ENCODE peak calls at places on chromosomes 6 and 20, in nine cellular contexts. One of them, this sample, is unnamed.

GRCh38 chr6:99905209-99906106 is 88.6 kb downstream of the MCHR2 start:
- DNase-seq in heart left ventricle: no peak
- DNase-seq in sigmoid colon: no peak
- DNase-seq in heart right ventricle: no peak
- DNase-seq in lower lobe of right lung: no peak
- DNase-seq in cardiac muscle cell: peak; percentile 40
- DNase-seq in uterus: no peak
- DNase-seq in gastrocnemius medialis: no peak
- DNase-seq in CD8-positive, alpha-beta T cell: no peak
- DNase-seq in this sample: no peak

GRCh38 chr20:34473262-34473883 is 42.8 kb upstream of the DYNLRB1 start:
- DNase-seq in heart left ventricle: peak; percentile 66
- DNase-seq in sigmoid colon: no peak
- DNase-seq in heart right ventricle: peak; percentile 26
- DNase-seq in lower lobe of right lung: no peak
- DNase-seq in cardiac muscle cell: peak; percentile 58
- DNase-seq in uterus: peak; percentile 40
- DNase-seq in gastrocnemius medialis: peak; percentile 31
- DNase-seq in CD8-positive, alpha-beta T cell: no peak
- DNase-seq in this sample: peak; percentile 38

GRCh38 chr6:160962835-160963623 is 28.5 kb upstream of the MAP3K4 start:
- DNase-seq in heart left ventricle: no peak
- DNase-seq in sigmoid colon: no peak
- DNase-seq in heart right ventricle: no peak
- DNase-seq in lower lobe of right lung: no peak
- DNase-seq in cardiac muscle cell: no peak
- DNase-seq in uterus: no peak
- DNase-seq in gastrocnemius medialis: no peak
- DNase-seq in CD8-positive, alpha-beta T cell: no peak
- DNase-seq in this sample: no peak

GRCh38 chr6:90584636-90585255 is 2.1 kb downstream of the MAP3K7 start:
- DNase-seq in heart left ventricle: no peak
- DNase-seq in sigmoid colon: no peak
- DNase-seq in heart right ventricle: no peak
- DNase-seq in lower lobe of right lung: no peak
- DNase-seq in cardiac muscle cell: no peak
- DNase-seq in uterus: no peak
- DNase-seq in gastrocnemius medialis: no peak
- DNase-seq in CD8-positive, alpha-beta T cell: no peak
- DNase-seq in this sample: no peak

GRCh38 chr20:48302844-48303552 is 517.7 kb upstream of the SULF2 start:
- DNase-seq in heart left ventricle: no peak
- DNase-seq in sigmoid colon: no peak
- DNase-seq in heart right ventricle: no peak
- DNase-seq in lower lobe of right lung: no peak
- DNase-seq in cardiac muscle cell: no peak
- DNase-seq in uterus: no peak
- DNase-seq in gastrocnemius medialis: no peak
- DNase-seq in CD8-positive, alpha-beta T cell: no peak
- DNase-seq in this sample: no peak

GRCh38 chr6:55694148-55694547 is 115.2 kb upstream of the HMGCLL1 start:
- DNase-seq in heart left ventricle: no peak
- DNase-seq in sigmoid colon: no peak
- DNase-seq in heart right ventricle: no peak
- DNase-seq in lower lobe of right lung: no peak
- DNase-seq in cardiac muscle cell: peak; percentile 82
- DNase-seq in uterus: no peak
- DNase-seq in gastrocnemius medialis: no peak
- DNase-seq in CD8-positive, alpha-beta T cell: no peak
- DNase-seq in this sample: peak; percentile 22

GRCh38 chr6:20846602-20847028 is 312.4 kb downstream of the CDKAL1 start:
- DNase-seq in heart left ventricle: no peak
- DNase-seq in sigmoid colon: no peak
- DNase-seq in heart right ventricle: no peak
- DNase-seq in lower lobe of right lung: no peak
- DNase-seq in cardiac muscle cell: peak; percentile 57
- DNase-seq in uterus: no peak
- DNase-seq in gastrocnemius medialis: no peak
- DNase-seq in CD8-positive, alpha-beta T cell: no peak
- DNase-seq in this sample: no peak

GRCh38 chr20:46199198-46199597 is 81.1 kb downstream of the CD40 start:
- DNase-seq in heart left ventricle: no peak
- DNase-seq in sigmoid colon: no peak
- DNase-seq in heart right ventricle: no peak
- DNase-seq in lower lobe of right lung: no peak
- DNase-seq in cardiac muscle cell: no peak
- DNase-seq in uterus: no peak
- DNase-seq in gastrocnemius medialis: no peak
- DNase-seq in CD8-positive, alpha-beta T cell: no peak
- DNase-seq in this sample: no peak

GRCh38 chr6:4112366-4112765 is 23.0 kb downstream of the ECI2 start:
- DNase-seq in heart left ventricle: no peak
- DNase-seq in sigmoid colon: no peak
- DNase-seq in heart right ventricle: no peak
- DNase-seq in lower lobe of right lung: no peak
- DNase-seq in cardiac muscle cell: no peak
- DNase-seq in uterus: no peak
- DNase-seq in gastrocnemius medialis: no peak
- DNase-seq in CD8-positive, alpha-beta T cell: no peak
- DNase-seq in this sample: no peak

GRCh38 chr6:29746846-29747687 is 23.8 kb downstream of the HLA-F start:
- DNase-seq in heart left ventricle: no peak
- DNase-seq in sigmoid colon: no peak
- DNase-seq in heart right ventricle: no peak
- DNase-seq in lower lobe of right lung: no peak
- DNase-seq in cardiac muscle cell: no peak
- DNase-seq in uterus: no peak
- DNase-seq in gastrocnemius medialis: no peak
- DNase-seq in CD8-positive, alpha-beta T cell: no peak
- DNase-seq in this sample: no peak

GRCh38 chr6:27672113-27672799 is 199.4 kb upstream of the ZNF184 start:
- DNase-seq in heart left ventricle: no peak
- DNase-seq in sigmoid colon: no peak
- DNase-seq in heart right ventricle: no peak
- DNase-seq in lower lobe of right lung: no peak
- DNase-seq in cardiac muscle cell: peak; percentile 62
- DNase-seq in uterus: no peak
- DNase-seq in gastrocnemius medialis: no peak
- DNase-seq in CD8-positive, alpha-beta T cell: no peak
- DNase-seq in this sample: no peak

GRCh38 chr6:148177589-148178233 is 164.9 kb upstream of the SASH1 start:
- DNase-seq in heart left ventricle: peak; percentile 74
- DNase-seq in sigmoid colon: peak; percentile 74
- DNase-seq in heart right ventricle: peak; percentile 75
- DNase-seq in lower lobe of right lung: peak; percentile 75
- DNase-seq in cardiac muscle cell: peak; percentile 79
- DNase-seq in uterus: peak; percentile 69
- DNase-seq in gastrocnemius medialis: peak; percentile 21
- DNase-seq in CD8-positive, alpha-beta T cell: no peak
- DNase-seq in this sample: peak; percentile 69

GRCh38 chr6:25418463-25419052 is 139.4 kb downstream of the CARMIL1 start:
- DNase-seq in heart left ventricle: no peak
- DNase-seq in sigmoid colon: no peak
- DNase-seq in heart right ventricle: no peak
- DNase-seq in lower lobe of right lung: no peak
- DNase-seq in cardiac muscle cell: peak; percentile 15
- DNase-seq in uterus: no peak
- DNase-seq in gastrocnemius medialis: no peak
- DNase-seq in CD8-positive, alpha-beta T cell: no peak
- DNase-seq in this sample: no peak

DNA sequence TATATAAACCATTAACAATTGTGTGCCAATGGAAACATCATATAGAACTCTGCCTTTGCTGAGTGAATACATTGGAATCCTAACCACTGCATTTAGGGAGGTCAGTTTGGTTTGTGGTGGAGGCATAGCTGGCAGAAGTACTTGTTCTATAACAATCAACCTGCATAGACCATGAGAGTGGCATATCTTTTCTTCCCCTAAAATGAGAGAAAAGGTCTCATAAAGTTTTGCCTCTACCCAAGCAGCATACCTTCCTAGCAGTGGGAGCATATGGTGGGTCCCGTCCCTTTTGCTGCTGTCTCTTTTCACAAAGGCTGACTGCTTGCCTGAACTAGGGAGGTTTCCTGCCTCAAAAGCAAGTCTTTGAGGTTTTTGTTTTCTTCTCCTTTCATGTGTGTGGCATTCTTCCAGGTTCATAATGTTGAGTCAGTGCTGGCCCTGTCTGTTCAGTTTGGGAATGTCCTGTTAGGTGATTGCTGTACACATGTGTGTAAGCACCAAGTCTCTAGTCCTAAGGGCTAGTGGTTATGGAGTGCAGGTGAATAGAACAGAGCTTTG is 61.2 kb upstream of the SUPT3H start:
- DNase-seq in heart left ventricle: no peak
- DNase-seq in sigmoid colon: no peak
- DNase-seq in heart right ventricle: no peak
- DNase-seq in lower lobe of right lung: no peak
- DNase-seq in cardiac muscle cell: peak; percentile 90
- DNase-seq in uterus: no peak
- DNase-seq in gastrocnemius medialis: no peak
- DNase-seq in CD8-positive, alpha-beta T cell: no peak
- DNase-seq in this sample: no peak
- TF ChIP-seq CTCF in heart left ventricle: no peak
- TF ChIP-seq CTCF in sigmoid colon: no peak
- TF ChIP-seq CTCF in heart right ventricle: no peak
- TF ChIP-seq CTCF in lower lobe of right lung: no peak
- TF ChIP-seq CTCF in cardiac muscle cell: no peak
- TF ChIP-seq CTCF in uterus: no peak
- TF ChIP-seq CTCF in gastrocnemius medialis: no peak
- TF ChIP-seq CTCF in CD8-positive, alpha-beta T cell: no peak
- TF ChIP-seq CTCF in this sample: no peak

DNA sequence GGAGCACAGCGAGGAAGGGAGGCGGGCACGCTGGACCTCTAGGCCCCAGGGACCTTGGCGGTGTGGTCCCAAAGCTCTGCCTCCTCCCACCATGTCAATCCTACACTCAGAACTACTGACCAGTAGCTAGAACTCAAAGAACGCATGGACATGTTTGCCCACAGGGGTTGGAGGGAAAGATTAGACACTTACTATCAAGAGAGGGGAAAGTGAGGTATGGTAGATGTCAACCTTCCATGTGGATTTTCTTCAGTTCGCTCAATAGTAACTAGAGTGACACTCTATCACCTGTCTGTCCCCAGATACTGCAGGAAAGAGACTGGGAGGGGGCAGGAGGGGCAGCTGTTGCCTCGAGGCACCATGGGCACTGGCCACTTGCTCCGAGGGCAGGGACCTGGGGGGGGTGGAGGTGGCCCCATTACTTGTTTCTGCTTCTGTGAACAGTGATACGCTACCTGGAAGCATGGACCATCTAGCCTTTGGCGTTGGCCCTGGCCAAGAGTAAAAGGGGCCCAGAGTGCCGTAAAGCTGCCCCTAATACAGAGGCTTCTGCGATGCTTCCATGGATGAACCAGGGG is 912 bp upstream of the DIDO1 start:
- DNase-seq in heart left ventricle: no peak
- DNase-seq in sigmoid colon: no peak
- DNase-seq in heart right ventricle: no peak
- DNase-seq in lower lobe of right lung: no peak
- DNase-seq in cardiac muscle cell: no peak
- DNase-seq in uterus: no peak
- DNase-seq in gastrocnemius medialis: no peak
- DNase-seq in CD8-positive, alpha-beta T cell: no peak
- DNase-seq in this sample: no peak
- H3K4me1 ChIP-seq in heart left ventricle: peaks cover 40% of the 10 kb centered on the region
- H3K4me1 ChIP-seq in sigmoid colon: peaks cover 66% of the 10 kb centered on the region
- H3K4me1 ChIP-seq in heart right ventricle: peaks cover 64% of the 10 kb centered on the region
- H3K4me1 ChIP-seq in lower lobe of right lung: peaks cover 65% of the 10 kb centered on the region
- H3K4me1 ChIP-seq in cardiac muscle cell: peaks cover 16% of the 10 kb centered on the region
- H3K4me1 ChIP-seq in uterus: peaks cover 31% of the 10 kb centered on the region
- H3K4me1 ChIP-seq in gastrocnemius medialis: peaks cover 64% of the 10 kb centered on the region
- H3K4me1 ChIP-seq in CD8-positive, alpha-beta T cell: peaks cover 62% of the 10 kb centered on the region
- H3K4me1 ChIP-seq in this sample: peaks cover 84% of the 10 kb centered on the region

DNA sequence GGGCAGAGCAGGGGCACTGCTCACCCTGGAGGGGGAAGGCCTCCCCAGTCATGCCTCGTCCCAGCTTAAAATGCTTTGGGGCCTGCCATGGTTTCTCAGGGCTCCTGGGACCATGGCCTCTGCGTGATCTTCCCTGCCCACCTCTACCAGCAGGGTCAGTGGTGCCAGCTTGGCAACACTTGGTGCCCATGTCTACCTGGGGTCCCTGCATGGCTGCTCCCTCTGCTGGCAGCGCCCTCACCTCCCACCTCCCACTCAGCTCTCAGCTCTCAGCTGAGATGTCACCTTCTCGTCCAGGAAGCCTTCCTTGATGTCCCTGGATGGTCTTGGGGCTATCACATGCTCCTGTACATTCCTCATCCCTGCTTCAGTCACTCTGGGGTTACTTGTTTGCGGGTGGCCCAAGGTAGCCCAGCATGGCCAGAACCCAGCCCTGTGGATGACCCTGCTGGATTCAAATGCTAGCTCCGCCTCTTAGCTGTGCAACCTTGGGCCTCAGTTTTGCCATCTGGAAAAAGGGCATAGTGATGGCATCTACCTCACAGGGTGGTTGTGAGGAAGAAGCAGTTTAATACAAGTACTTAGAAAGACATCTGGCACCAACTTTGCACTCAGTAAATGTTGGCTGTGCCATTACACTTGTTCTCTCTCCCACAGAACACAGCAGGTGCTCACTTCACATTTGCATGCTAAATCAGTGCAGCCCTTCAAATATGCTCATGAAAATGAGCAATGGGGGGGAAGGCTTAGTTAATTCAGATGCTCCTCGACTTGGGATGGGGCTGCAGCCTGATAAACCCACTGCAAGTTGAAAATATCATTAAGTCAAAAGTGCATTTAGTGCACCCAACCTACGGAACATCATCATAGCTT is 53.5 kb upstream of the PTPN1 start:
- DNase-seq in heart left ventricle: no peak
- DNase-seq in sigmoid colon: no peak
- DNase-seq in heart right ventricle: no peak
- DNase-seq in lower lobe of right lung: no peak
- DNase-seq in cardiac muscle cell: no peak
- DNase-seq in uterus: no peak
- DNase-seq in gastrocnemius medialis: no peak
- DNase-seq in CD8-positive, alpha-beta T cell: no peak
- DNase-seq in this sample: no peak
- TF ChIP-seq CTCF in heart left ventricle: no peak
- TF ChIP-seq CTCF in sigmoid colon: no peak
- TF ChIP-seq CTCF in heart right ventricle: peak; percentile 23
- TF ChIP-seq CTCF in lower lobe of right lung: no peak
- TF ChIP-seq CTCF in cardiac muscle cell: peak; percentile 17
- TF ChIP-seq CTCF in uterus: no peak
- TF ChIP-seq CTCF in gastrocnemius medialis: no peak
- TF ChIP-seq CTCF in CD8-positive, alpha-beta T cell: no peak
- TF ChIP-seq CTCF in this sample: peak; percentile 25

DNA sequence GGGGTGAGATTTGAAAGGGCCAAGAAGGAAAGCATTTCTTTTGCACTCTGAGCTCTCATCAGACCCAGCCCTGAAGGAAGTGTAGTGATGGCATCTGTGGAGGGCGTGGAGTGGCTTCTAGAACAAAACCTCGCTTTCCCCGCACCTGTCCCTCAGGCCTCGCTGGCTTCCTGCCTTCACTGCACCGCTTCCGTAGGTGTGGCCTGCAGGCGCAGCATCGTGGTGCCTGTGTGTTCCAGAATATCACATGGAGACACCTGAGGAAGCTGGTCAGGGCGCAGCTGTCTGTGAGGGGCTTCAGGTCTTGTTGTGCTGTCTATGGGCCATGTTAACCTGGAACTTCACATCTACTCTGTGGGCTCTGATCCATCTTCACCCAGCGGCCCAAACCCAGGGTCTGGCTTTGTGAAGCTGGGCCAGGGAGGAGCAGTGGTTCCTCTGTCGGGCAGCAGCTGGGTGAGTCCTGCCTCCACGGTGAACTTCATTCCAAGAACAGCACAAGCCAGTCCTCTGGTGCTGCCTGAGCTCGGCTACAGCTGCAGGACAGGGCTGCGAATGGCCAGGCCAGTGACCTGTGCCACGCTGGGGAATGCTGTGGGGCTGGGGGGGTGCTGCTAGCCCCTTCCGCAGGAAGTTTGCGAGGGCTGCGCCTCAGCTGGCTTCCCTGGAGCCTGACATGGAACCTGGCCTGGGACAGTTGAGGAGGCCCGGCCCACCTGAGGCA is 40.9 kb downstream of the DSTN start:
- DNase-seq in heart left ventricle: peak; percentile 69
- DNase-seq in sigmoid colon: no peak
- DNase-seq in heart right ventricle: no peak
- DNase-seq in lower lobe of right lung: peak; percentile 56
- DNase-seq in cardiac muscle cell: no peak
- DNase-seq in uterus: no peak
- DNase-seq in gastrocnemius medialis: no peak
- DNase-seq in CD8-positive, alpha-beta T cell: peak; percentile 60
- DNase-seq in this sample: no peak
- H3K4me1 ChIP-seq in heart left ventricle: peaks cover 27% of the 10 kb centered on the region
- H3K4me1 ChIP-seq in sigmoid colon: peaks cover 99% of the 10 kb centered on the region
- H3K4me1 ChIP-seq in heart right ventricle: peaks cover 50% of the 10 kb centered on the region
- H3K4me1 ChIP-seq in lower lobe of right lung: peaks cover 55% of the 10 kb centered on the region
- H3K4me1 ChIP-seq in cardiac muscle cell: peaks cover 8% of the 10 kb centered on the region
- H3K4me1 ChIP-seq in uterus: peaks cover 30% of the 10 kb centered on the region
- H3K4me1 ChIP-seq in gastrocnemius medialis: no peaks in the 10 kb centered on the region
- H3K4me1 ChIP-seq in CD8-positive, alpha-beta T cell: peaks cover 41% of the 10 kb centered on the region
- H3K4me1 ChIP-seq in this sample: peaks cover 81% of the 10 kb centered on the region